ENCODE peak calls at places on chromosome 5, in six cellular contexts. X is fibroblast of mammary gland; F is activated naive CD8-positive, alpha-beta T cell treated with anti-CD3 and anti-CD28 coated beads for 36 hours; A is glomerular endothelial cell; V is head of caudate nucleus; G is left ventricle myocardium superior. U is an unnamed sample.

GRCh38 chr5:127416896-127417295 is 100.5 kb upstream of the PRRC1 start:
- DNase-seq in A (no peak), G (no peak), F (no peak), V (no peak), X (no peak), U (no peak)

GRCh38 chr5:71891856-71892255 is 172.8 kb downstream of the CARTPT start:
- DNase-seq in V (no peak), G (peak; percentile 71), A (no peak), F (no peak), X (no peak), U (no peak)

GRCh38 chr5:1515311-1515920 is 8.3 kb downstream of the LPCAT1 start:
- DNase-seq in X (no peak), G (peak; percentile 19), A (no peak), F (no peak), V (no peak), U (peak; percentile 73)

GRCh38 chr5:126656397-126657007 is 55.8 kb downstream of the PHAX start:
- DNase-seq in F (no peak), G (no peak), X (peak; percentile 58), A (no peak), V (no peak), U (no peak)

GRCh38 chr5:36734422-36734821 is 128.0 kb downstream of the SLC1A3 start:
- DNase-seq in G (no peak), F (no peak), V (no peak), X (peak; percentile 43), A (no peak), U (no peak)

GRCh38 chr5:112267231-112267630 is 151.8 kb downstream of the EPB41L4A start:
- DNase-seq in X (no peak), A (no peak), G (no peak), F (no peak), V (no peak), U (no peak)

GRCh38 chr5:164504141-164504772 is 998.8 kb downstream of the MAT2B start:
- DNase-seq in A (peak; percentile 39), G (no peak), F (peak; percentile 6), V (peak; percentile 54), X (peak; percentile 65), U (no peak)

GRCh38 chr5:169626779-169627178 is 10.3 kb upstream of the DOCK2 start:
- DNase-seq in G (no peak), A (no peak), V (no peak), F (no peak), X (peak; percentile 94), U (no peak)

GRCh38 chr5:174990909-174991308 is 266.5 kb downstream of the MSX2 start:
- DNase-seq in X (no peak), A (no peak), G (peak; percentile 47), F (no peak), V (no peak), U (no peak)

GRCh38 chr5:1542755-1543154 is 19.0 kb upstream of the LPCAT1 start:
- DNase-seq in X (peak; percentile 79), A (peak; percentile 37), V (no peak), F (no peak), G (no peak), U (peak; percentile 95)

GRCh38 chr5:144142030-144142825 is 28.2 kb downstream of the YIPF5 start:
- DNase-seq in A (no peak), G (no peak), F (no peak), X (peak; percentile 73), V (no peak), U (no peak)

GRCh38 chr5:163115011-163115410 is 322.4 kb upstream of the CCNG1 start:
- DNase-seq in G (no peak), A (no peak), X (no peak), V (no peak), F (no peak), U (no peak)

GRCh38 chr5:135553688-135554462 is 18.1 kb upstream of the NEUROG1 start:
- DNase-seq in V (no peak), A (no peak), F (no peak), G (no peak), X (peak; percentile 40), U (no peak)

GRCh38 chr5:135107101-135107500 is 73.1 kb upstream of the PITX1 start:
- DNase-seq in F (no peak), V (no peak), G (no peak), X (no peak), A (no peak), U (no peak)

GRCh38 chr5:144567416-144567770 is 396.7 kb downstream of the KCTD16 start:
- DNase-seq in X (no peak), A (no peak), G (no peak), V (no peak), F (no peak), U (no peak)

GRCh38 chr5:145980718-145981117 is 44.3 kb downstream of the SH3RF2 start:
- DNase-seq in X (no peak), F (no peak), G (no peak), V (no peak), A (no peak), U (no peak)

GRCh38 chr5:111144352-111144930 is 52.3 kb downstream of the WDR36 start:
- DNase-seq in F (peak; percentile 17), G (no peak), X (peak; percentile 63), V (no peak), A (no peak), U (no peak)

GRCh38 chr5:56269216-56269927 is 36.2 kb upstream of the ANKRD55 start:
- DNase-seq in A (no peak), G (no peak), F (peak; percentile 6), X (peak; percentile 74), V (no peak), U (no peak)

GRCh38 chr5:6719417-6719816 is 6.2 kb downstream of the TENT4A start:
- DNase-seq in F (no peak), A (no peak), G (no peak), V (no peak), X (no peak), U (peak; percentile 49)

GRCh38 chr5:2642684-2643325 is 108.7 kb downstream of the IRX2 start:
- DNase-seq in A (no peak), F (no peak), X (no peak), V (no peak), G (no peak), U (no peak)

GRCh38 chr5:138352722-138353549 is 451 bp downstream of the KDM3B start:
- DNase-seq in V (peak; percentile 82), F (peak; percentile 84), G (peak; percentile 77), A (no peak), X (peak; percentile 20), U (peak; percentile 71)

GRCh38 chr5:174106997-174107655 is 61.6 kb downstream of the NSG2 start:
- DNase-seq in A (no peak), F (no peak), V (no peak), G (no peak), X (no peak), U (no peak)

GRCh38 chr5:64312496-64312895 is 146.9 kb downstream of the RNF180 start:
- DNase-seq in X (no peak), V (no peak), G (no peak), F (no peak), A (no peak), U (no peak)

GRCh38 chr5:52269853-52270252 is 517.9 kb upstream of the ITGA1 start:
- DNase-seq in F (no peak), V (no peak), G (no peak), A (no peak), X (no peak), U (no peak)

GRCh38 chr5:89313804-89314588 is 431.0 kb upstream of the MEF2C start:
- DNase-seq in X (peak; percentile 97), G (no peak), A (no peak), V (no peak), F (peak; percentile 22), U (no peak)

GRCh38 chr5:16538001-16538400 is 72.4 kb upstream of the ZNF622 start:
- DNase-seq in F (no peak), A (no peak), G (no peak), V (no peak), X (no peak), U (no peak)

U was measured in RWPE2.